ENCODE peak calls at places on chromosomes 2 and 18, in nine cellular contexts. Y is amniotic stem cell; L is GM20000; F is upper lobe of right lung; S is CD8-positive, alpha-beta memory T cell; P is non-pigmented ciliary epithelial cell; Z is body of pancreas; E is activated CD8-positive, alpha-beta memory T cell treated with anti-CD3 and anti-CD28 coated beads, Interleukin-2, amount 10 ng/mL, durations not matched to agents 7 days and 5 days; W is Calu3. T is an unnamed sample.

GRCh38 chr18:23088343-23088742 is 46.9 kb upstream of the CABLES1 start:
- DNase-seq in Y (no peak), L (no peak), F (no peak), S (no peak), P (no peak), Z (no peak), E (no peak), W (no peak), T (no peak)

GRCh38 chr2:172403881-172404470 is 23.4 kb upstream of the ITGA6 start:
- DNase-seq in Y (no peak), L (no peak), F (no peak), S (no peak), P (no peak), Z (no peak), E (no peak), W (no peak), T (no peak)

GRCh38 chr2:101410716-101411115 is 23.4 kb upstream of the CREG2 start:
- DNase-seq in Y (no peak), L (no peak), F (no peak), S (no peak), P (no peak), Z (no peak), E (no peak), W (no peak), T (no peak)

GRCh38 chr2:95349568-95350319 is 52.6 kb downstream of the KCNIP3 start:
- DNase-seq in Y (no peak), L (no peak), F (peak; percentile 56), S (no peak), P (no peak), Z (no peak), E (no peak), W (no peak), T (no peak)

GRCh38 chr2:157107877-157108276 is 149.6 kb upstream of the GALNT5 start:
- DNase-seq in Y (no peak), L (no peak), F (no peak), S (no peak), P (peak; percentile 68), Z (no peak), E (no peak), W (peak; percentile 82), T (no peak)

GRCh38 chr2:673615-674318 is 3.4 kb downstream of the TMEM18 start:
- DNase-seq in Y (no peak), L (no peak), F (no peak), S (no peak), P (no peak), Z (no peak), E (no peak), W (no peak), T (no peak)

GRCh38 chr18:67417864-67418523 is 98.5 kb downstream of the DSEL start:
- DNase-seq in Y (no peak), L (peak; percentile 17), F (no peak), S (peak; percentile 52), P (no peak), Z (no peak), E (peak; percentile 46), W (peak; percentile 21), T (no peak)

GRCh38 chr2:158724803-158725271 is 70.3 kb upstream of the DAPL1 start:
- DNase-seq in Y (no peak), L (no peak), F (no peak), S (no peak), P (no peak), Z (no peak), E (no peak), W (peak; percentile 53), T (no peak)

GRCh38 chr2:39725401-39725800 is 53.7 kb downstream of the THUMPD2 start:
- DNase-seq in Y (no peak), L (no peak), F (no peak), S (no peak), P (no peak), Z (no peak), E (no peak), W (no peak), T (no peak)

GRCh38 chr2:160142472-160142871 is 57.6 kb downstream of the ITGB6 start:
- DNase-seq in Y (no peak), L (no peak), F (no peak), S (no peak), P (no peak), Z (no peak), E (no peak), W (no peak), T (no peak)

GRCh38 chr2:111667542-111668273 is 216.3 kb downstream of the ANAPC1 start:
- DNase-seq in Y (peak; percentile 62), L (no peak), F (no peak), S (no peak), P (no peak), Z (no peak), E (no peak), W (peak; percentile 60), T (no peak)

GRCh38 chr2:32745191-32745590 is 117.3 kb downstream of the TTC27 start:
- DNase-seq in Y (peak; percentile 51), L (no peak), F (no peak), S (no peak), P (peak; percentile 14), Z (no peak), E (no peak), W (no peak), T (no peak)

GRCh38 chr2:233556756-233557736 is 9.5 kb downstream of the USP40 start:
- DNase-seq in Y (no peak), L (no peak), F (no peak), S (no peak), P (peak; percentile 56), Z (no peak), E (no peak), W (peak; percentile 14), T (no peak)

GRCh38 chr18:35580748-35581534 is 599 bp upstream of the GALNT1 start:
- DNase-seq in Y (no peak), L (peak; percentile 81), F (peak; percentile 84), S (peak; percentile 75), P (no peak), Z (peak; percentile 56), E (peak; percentile 61), W (peak; percentile 50), T (peak; percentile 73)

GRCh38 chr2:240205348-240205747 is 64.9 kb upstream of the OTOS start:
- DNase-seq in Y (peak; percentile 18), L (no peak), F (peak; percentile 48), S (no peak), P (peak; percentile 19), Z (no peak), E (no peak), W (peak; percentile 81), T (no peak)

GRCh38 chr2:68774569-68775271 is 40.1 kb downstream of the ARHGAP25 start:
- DNase-seq in Y (no peak), L (peak; percentile 77), F (peak; percentile 85), S (peak; percentile 53), P (no peak), Z (no peak), E (peak; percentile 88), W (no peak), T (peak; percentile 71)

GRCh38 chr2:109615637-109616144 is 1.5 kb downstream of the SOWAHC start:
- DNase-seq in Y (no peak), L (no peak), F (no peak), S (no peak), P (no peak), Z (no peak), E (no peak), W (peak; percentile 41), T (no peak)